ENCODE peak calls at places on chromosomes 11 and 22, in eight cellular contexts. One of them, this sample, is unnamed.
A peak's percentile ranks its signal among the peaks of the same experiment; 100 is the strongest.

GRCh38 chr22:30226192-30226832 is 20.2 kb downstream of the LIF start:
- DNase-seq in endothelial cell: no peak
- DNase-seq in upper lobe of right lung: no peak
- DNase-seq in neural crest cell: no peak
- DNase-seq in B cell: no peak
- DNase-seq in nephron progenitor cell: no peak
- DNase-seq in cardiac muscle cell: no peak
- DNase-seq in GM10248: no peak
- DNase-seq in this sample: no peak

GRCh38 chr11:29957406-29957805 is 59.4 kb downstream of the KCNA4 start:
- DNase-seq in endothelial cell: no peak
- DNase-seq in upper lobe of right lung: no peak
- DNase-seq in neural crest cell: no peak
- DNase-seq in B cell: no peak
- DNase-seq in nephron progenitor cell: no peak
- DNase-seq in cardiac muscle cell: no peak
- DNase-seq in GM10248: no peak
- DNase-seq in this sample: no peak

GRCh38 chr22:49951678-49951985 is 8.9 kb upstream of the PIM3 start:
- DNase-seq in endothelial cell: no peak
- DNase-seq in upper lobe of right lung: no peak
- DNase-seq in neural crest cell: no peak
- DNase-seq in B cell: no peak
- DNase-seq in nephron progenitor cell: no peak
- DNase-seq in cardiac muscle cell: no peak
- DNase-seq in GM10248: no peak
- DNase-seq in this sample: no peak

GRCh38 chr11:7351228-7351627 is 99.5 kb downstream of the SYT9 start:
- DNase-seq in endothelial cell: no peak
- DNase-seq in upper lobe of right lung: no peak
- DNase-seq in neural crest cell: no peak
- DNase-seq in B cell: no peak
- DNase-seq in nephron progenitor cell: no peak
- DNase-seq in cardiac muscle cell: no peak
- DNase-seq in GM10248: no peak
- DNase-seq in this sample: no peak

GRCh38 chr22:25746012-25746373 is 4.0 kb downstream of the MYO18B start:
- DNase-seq in endothelial cell: no peak
- DNase-seq in upper lobe of right lung: no peak
- DNase-seq in neural crest cell: no peak
- DNase-seq in B cell: no peak
- DNase-seq in nephron progenitor cell: no peak
- DNase-seq in cardiac muscle cell: peak; percentile 42
- DNase-seq in GM10248: no peak
- DNase-seq in this sample: no peak

GRCh38 chr11:44627911-44628729 is 62.7 kb downstream of the CD82 start:
- DNase-seq in endothelial cell: no peak
- DNase-seq in upper lobe of right lung: peak; percentile 76
- DNase-seq in neural crest cell: peak; percentile 1
- DNase-seq in B cell: no peak
- DNase-seq in nephron progenitor cell: no peak
- DNase-seq in cardiac muscle cell: peak; percentile 69
- DNase-seq in GM10248: peak; percentile 60
- DNase-seq in this sample: peak; percentile 3

GRCh38 chr11:537622-538430 is 499 bp downstream of the LRRC56 start:
- DNase-seq in endothelial cell: no peak
- DNase-seq in upper lobe of right lung: no peak
- DNase-seq in neural crest cell: no peak
- DNase-seq in B cell: no peak
- DNase-seq in nephron progenitor cell: no peak
- DNase-seq in cardiac muscle cell: no peak
- DNase-seq in GM10248: no peak
- DNase-seq in this sample: no peak

GRCh38 chr11:69262918-69263735 is 30.8 kb upstream of the MYEOV start:
- DNase-seq in endothelial cell: no peak
- DNase-seq in upper lobe of right lung: no peak
- DNase-seq in neural crest cell: no peak
- DNase-seq in B cell: no peak
- DNase-seq in nephron progenitor cell: no peak
- DNase-seq in cardiac muscle cell: no peak
- DNase-seq in GM10248: no peak
- DNase-seq in this sample: no peak

GRCh38 chr22:38864361-38865191 is 7.4 kb downstream of the CBX6 start:
- DNase-seq in endothelial cell: no peak
- DNase-seq in upper lobe of right lung: peak; percentile 71
- DNase-seq in neural crest cell: no peak
- DNase-seq in B cell: no peak
- DNase-seq in nephron progenitor cell: no peak
- DNase-seq in cardiac muscle cell: peak; percentile 47
- DNase-seq in GM10248: no peak
- DNase-seq in this sample: no peak

GRCh38 chr22:38205261-38206128 is 3.7 kb downstream of the MAFF start:
- DNase-seq in endothelial cell: no peak
- DNase-seq in upper lobe of right lung: no peak
- DNase-seq in neural crest cell: no peak
- DNase-seq in B cell: no peak
- DNase-seq in nephron progenitor cell: no peak
- DNase-seq in cardiac muscle cell: peak; percentile 88
- DNase-seq in GM10248: no peak
- DNase-seq in this sample: peak; percentile 79

GRCh38 chr11:94809251-94809650 is 41.1 kb downstream of the AMOTL1 start:
- DNase-seq in endothelial cell: no peak
- DNase-seq in upper lobe of right lung: no peak
- DNase-seq in neural crest cell: no peak
- DNase-seq in B cell: no peak
- DNase-seq in nephron progenitor cell: no peak
- DNase-seq in cardiac muscle cell: no peak
- DNase-seq in GM10248: no peak
- DNase-seq in this sample: peak; percentile 43

GRCh38 chr11:2095198-2095520 is 44.0 kb downstream of the IGF2 start:
- DNase-seq in endothelial cell: no peak
- DNase-seq in upper lobe of right lung: no peak
- DNase-seq in neural crest cell: no peak
- DNase-seq in B cell: no peak
- DNase-seq in nephron progenitor cell: no peak
- DNase-seq in cardiac muscle cell: no peak
- DNase-seq in GM10248: no peak
- DNase-seq in this sample: no peak

GRCh38 chr11:74282421-74282820 is 29.0 kb downstream of the P4HA3 start:
- DNase-seq in endothelial cell: no peak
- DNase-seq in upper lobe of right lung: peak; percentile 72
- DNase-seq in neural crest cell: no peak
- DNase-seq in B cell: no peak
- DNase-seq in nephron progenitor cell: no peak
- DNase-seq in cardiac muscle cell: no peak
- DNase-seq in GM10248: no peak
- DNase-seq in this sample: no peak

GRCh38 chr22:46192210-46192993 is 42.1 kb downstream of the PPARA start:
- DNase-seq in endothelial cell: no peak
- DNase-seq in upper lobe of right lung: no peak
- DNase-seq in neural crest cell: no peak
- DNase-seq in B cell: no peak
- DNase-seq in nephron progenitor cell: no peak
- DNase-seq in cardiac muscle cell: no peak
- DNase-seq in GM10248: no peak
- DNase-seq in this sample: no peak

GRCh38 chr11:115194798-115195101 is 309.5 kb downstream of the CADM1 start:
- DNase-seq in endothelial cell: no peak
- DNase-seq in upper lobe of right lung: no peak
- DNase-seq in neural crest cell: no peak
- DNase-seq in B cell: no peak
- DNase-seq in nephron progenitor cell: no peak
- DNase-seq in cardiac muscle cell: no peak
- DNase-seq in GM10248: no peak
- DNase-seq in this sample: no peak

GRCh38 chr22:35900483-35901168 is 128.0 kb downstream of the RBFOX2 start:
- DNase-seq in endothelial cell: no peak
- DNase-seq in upper lobe of right lung: no peak
- DNase-seq in neural crest cell: no peak
- DNase-seq in B cell: no peak
- DNase-seq in nephron progenitor cell: no peak
- DNase-seq in cardiac muscle cell: peak; percentile 27
- DNase-seq in GM10248: no peak
- DNase-seq in this sample: peak; percentile 41

GRCh38 chr22:36965716-36966115 is 52.3 kb downstream of the CSF2RB start:
- DNase-seq in endothelial cell: no peak
- DNase-seq in upper lobe of right lung: no peak
- DNase-seq in neural crest cell: no peak
- DNase-seq in B cell: no peak
- DNase-seq in nephron progenitor cell: no peak
- DNase-seq in cardiac muscle cell: no peak
- DNase-seq in GM10248: no peak
- DNase-seq in this sample: no peak

GRCh38 chr11:67504023-67504949 is 877 bp downstream of the PITPNM1 start:
- DNase-seq in endothelial cell: peak; percentile 37
- DNase-seq in upper lobe of right lung: no peak
- DNase-seq in neural crest cell: peak; percentile 40
- DNase-seq in B cell: no peak
- DNase-seq in nephron progenitor cell: peak; percentile 79
- DNase-seq in cardiac muscle cell: peak; percentile 58
- DNase-seq in GM10248: peak; percentile 51
- DNase-seq in this sample: no peak

GRCh38 chr11:71244116-71244815 is 8.1 kb downstream of the SHANK2 start:
- DNase-seq in endothelial cell: no peak
- DNase-seq in upper lobe of right lung: peak; percentile 28
- DNase-seq in neural crest cell: no peak
- DNase-seq in B cell: no peak
- DNase-seq in nephron progenitor cell: no peak
- DNase-seq in cardiac muscle cell: peak; percentile 52
- DNase-seq in GM10248: no peak
- DNase-seq in this sample: no peak

GRCh38 chr11:8793114-8793777 is 110.7 kb downstream of the RPL27A start:
- DNase-seq in endothelial cell: no peak
- DNase-seq in upper lobe of right lung: no peak
- DNase-seq in neural crest cell: no peak
- DNase-seq in B cell: no peak
- DNase-seq in nephron progenitor cell: no peak
- DNase-seq in cardiac muscle cell: peak; percentile 73
- DNase-seq in GM10248: no peak
- DNase-seq in this sample: no peak

GRCh38 chr11:19511413-19512183 is 201.0 kb upstream of the NAV2 start:
- DNase-seq in endothelial cell: no peak
- DNase-seq in upper lobe of right lung: peak; percentile 66
- DNase-seq in neural crest cell: no peak
- DNase-seq in B cell: no peak
- DNase-seq in nephron progenitor cell: no peak
- DNase-seq in cardiac muscle cell: peak; percentile 64
- DNase-seq in GM10248: no peak
- DNase-seq in this sample: no peak

DNA sequence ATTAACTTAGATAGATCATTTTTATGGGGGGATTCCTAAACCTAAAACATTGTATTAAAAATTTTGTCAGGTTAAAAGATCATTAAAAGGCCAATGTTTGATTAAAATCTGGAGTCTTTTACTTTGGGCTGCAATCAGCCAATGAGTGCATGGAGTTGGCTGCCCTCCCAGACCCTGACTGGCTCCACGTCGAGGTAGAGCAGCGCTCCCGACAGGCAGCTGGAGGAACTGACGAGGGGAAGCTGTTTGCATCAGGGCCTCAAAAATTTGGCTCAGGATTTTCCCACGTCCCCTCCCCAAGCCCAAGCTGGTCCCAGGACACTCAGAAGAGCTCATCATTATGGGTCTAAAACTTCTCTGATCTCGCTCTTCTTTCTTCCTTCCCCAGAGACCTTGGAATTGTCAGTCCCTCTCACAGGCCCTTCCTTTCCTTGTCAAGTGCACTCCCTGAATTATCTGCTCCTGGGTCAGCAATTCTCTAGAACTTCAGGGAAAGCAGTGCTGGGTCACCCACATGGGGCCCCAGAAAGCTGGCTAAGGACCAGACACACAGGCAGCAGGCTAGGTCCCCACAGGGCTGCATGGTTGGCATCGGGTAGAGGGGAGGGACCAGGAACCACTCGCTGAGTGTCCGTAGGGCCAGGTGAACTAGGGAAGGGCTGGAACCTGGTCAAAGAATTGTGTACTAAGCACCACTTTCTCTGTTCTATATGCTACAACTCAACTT is 119.6 kb upstream of the IGLL5 start:
- DNase-seq in endothelial cell: no peak
- DNase-seq in upper lobe of right lung: no peak
- DNase-seq in neural crest cell: no peak
- DNase-seq in B cell: no peak
- DNase-seq in nephron progenitor cell: no peak
- DNase-seq in cardiac muscle cell: peak; percentile 38
- DNase-seq in GM10248: no peak
- DNase-seq in this sample: no peak
- TF ChIP-seq CTCF in endothelial cell: no peak
- TF ChIP-seq CTCF in upper lobe of right lung: no peak
- TF ChIP-seq CTCF in neural crest cell: no peak
- TF ChIP-seq CTCF in B cell: no peak
- TF ChIP-seq CTCF in nephron progenitor cell: no peak
- TF ChIP-seq CTCF in cardiac muscle cell: peak; percentile 41
- TF ChIP-seq CTCF in GM10248: no peak
- TF ChIP-seq CTCF in this sample: no peak

GRCh38 chr11:125451400-125452124 is 44.5 kb downstream of the FEZ1 start:
- DNase-seq in endothelial cell: peak; percentile 72
- DNase-seq in upper lobe of right lung: peak; percentile 71
- DNase-seq in neural crest cell: peak; percentile 69
- DNase-seq in B cell: no peak
- DNase-seq in nephron progenitor cell: peak; percentile 84
- DNase-seq in cardiac muscle cell: peak; percentile 59
- DNase-seq in GM10248: peak; percentile 52
- DNase-seq in this sample: no peak
- TF ChIP-seq CTCF in endothelial cell: no peak
- TF ChIP-seq CTCF in upper lobe of right lung: no peak
- TF ChIP-seq CTCF in neural crest cell: no peak
- TF ChIP-seq CTCF in B cell: no peak
- TF ChIP-seq CTCF in nephron progenitor cell: no peak
- TF ChIP-seq CTCF in cardiac muscle cell: no peak
- TF ChIP-seq CTCF in GM10248: no peak
- TF ChIP-seq CTCF in this sample: no peak

DNA sequence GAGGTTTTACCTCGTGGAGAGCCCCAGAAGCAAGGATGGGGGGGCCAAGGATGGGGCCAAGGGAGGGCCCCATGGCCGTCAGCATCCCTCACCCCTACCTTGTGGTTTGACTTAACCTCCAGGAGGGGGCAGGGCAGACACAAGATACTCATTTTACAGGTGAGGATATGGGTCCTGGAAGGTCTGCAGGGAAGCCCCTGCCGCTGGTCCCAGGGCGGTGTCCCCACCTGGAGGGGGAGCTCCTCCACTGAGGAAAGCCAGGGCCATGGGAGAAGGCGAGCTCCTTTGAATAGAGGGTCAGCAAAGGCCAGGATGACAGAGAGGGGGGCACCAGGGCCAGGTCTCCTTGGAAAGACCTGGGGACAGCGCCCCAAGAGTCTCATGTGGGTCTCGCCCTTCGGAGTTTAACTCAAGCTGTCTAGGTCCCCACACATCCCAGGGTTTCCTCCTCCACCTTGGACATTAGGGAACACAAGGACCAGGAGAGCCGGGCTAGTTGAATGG is 5.9 kb upstream of the ADORA2A start:
- DNase-seq in endothelial cell: no peak
- DNase-seq in upper lobe of right lung: no peak
- DNase-seq in neural crest cell: no peak
- DNase-seq in B cell: peak; percentile 64
- DNase-seq in nephron progenitor cell: no peak
- DNase-seq in cardiac muscle cell: no peak
- DNase-seq in GM10248: peak; percentile 69
- DNase-seq in this sample: no peak
- TF ChIP-seq CTCF in endothelial cell: peak; percentile 47
- TF ChIP-seq CTCF in upper lobe of right lung: no peak
- TF ChIP-seq CTCF in neural crest cell: peak; percentile 48
- TF ChIP-seq CTCF in B cell: peak; percentile 74
- TF ChIP-seq CTCF in nephron progenitor cell: no peak
- TF ChIP-seq CTCF in cardiac muscle cell: peak; percentile 23
- TF ChIP-seq CTCF in GM10248: peak; percentile 28
- TF ChIP-seq CTCF in this sample: peak; percentile 56

GRCh38 chr11:17827006-17827405 is 92.4 kb downstream of the KCNC1 start:
- DNase-seq in endothelial cell: no peak
- DNase-seq in upper lobe of right lung: no peak
- DNase-seq in neural crest cell: no peak
- DNase-seq in B cell: no peak
- DNase-seq in nephron progenitor cell: no peak
- DNase-seq in cardiac muscle cell: no peak
- DNase-seq in GM10248: no peak
- DNase-seq in this sample: no peak
- TF ChIP-seq CTCF in endothelial cell: no peak
- TF ChIP-seq CTCF in upper lobe of right lung: no peak
- TF ChIP-seq CTCF in neural crest cell: peak; percentile 32
- TF ChIP-seq CTCF in B cell: no peak
- TF ChIP-seq CTCF in nephron progenitor cell: peak; percentile 24
- TF ChIP-seq CTCF in cardiac muscle cell: peak; percentile 6
- TF ChIP-seq CTCF in GM10248: no peak
- TF ChIP-seq CTCF in this sample: peak; percentile 41